ENCODE peak calls at places on chromosomes 4 and X, in seven cellular contexts. One of them, this sample, is unnamed. For H3K4me1, the result is how much of the 10 kb centered on the place peaks cover.

GRCh38 chr4:105598787-105599186 is 46.4 kb downstream of the ARHGEF38 start:
- DNase-seq in aorta: no peak
- DNase-seq in cardiac muscle cell: no peak
- DNase-seq in pancreas: no peak
- DNase-seq in ascending aorta: no peak
- DNase-seq in ovary: no peak
- DNase-seq in fibroblast of lung: no peak
- DNase-seq in this sample: no peak

GRCh38 chr4:137677851-137678250 is 145.6 kb upstream of the PCDH18 start:
- DNase-seq in aorta: no peak
- DNase-seq in cardiac muscle cell: no peak
- DNase-seq in pancreas: no peak
- DNase-seq in ascending aorta: no peak
- DNase-seq in ovary: no peak
- DNase-seq in fibroblast of lung: peak
- DNase-seq in this sample: no peak

GRCh38 chr4:11507920-11508319 is 79.2 kb upstream of the HS3ST1 start:
- DNase-seq in aorta: no peak
- DNase-seq in cardiac muscle cell: no peak
- DNase-seq in pancreas: no peak
- DNase-seq in ascending aorta: no peak
- DNase-seq in ovary: no peak
- DNase-seq in fibroblast of lung: no peak
- DNase-seq in this sample: no peak

GRCh38 chr4:139975830-139976272 is 178.1 kb downstream of the MAML3 start:
- DNase-seq in aorta: no peak
- DNase-seq in cardiac muscle cell: no peak
- DNase-seq in pancreas: no peak
- DNase-seq in ascending aorta: no peak
- DNase-seq in ovary: no peak
- DNase-seq in fibroblast of lung: no peak
- DNase-seq in this sample: no peak

GRCh38 chr4:74661427-74662171 is 132.7 kb downstream of the BTC start:
- DNase-seq in aorta: no peak
- DNase-seq in cardiac muscle cell: no peak
- DNase-seq in pancreas: no peak
- DNase-seq in ascending aorta: no peak
- DNase-seq in ovary: no peak
- DNase-seq in fibroblast of lung: peak
- DNase-seq in this sample: no peak

GRCh38 chr4:20337261-20337664 is 85.6 kb downstream of the SLIT2 start:
- DNase-seq in aorta: no peak
- DNase-seq in cardiac muscle cell: no peak
- DNase-seq in pancreas: no peak
- DNase-seq in ascending aorta: no peak
- DNase-seq in ovary: no peak
- DNase-seq in fibroblast of lung: peak
- DNase-seq in this sample: no peak

GRCh38 chr4:38902221-38902620 is 34.6 kb downstream of the FAM114A1 start:
- DNase-seq in aorta: no peak
- DNase-seq in cardiac muscle cell: no peak
- DNase-seq in pancreas: no peak
- DNase-seq in ascending aorta: no peak
- DNase-seq in ovary: no peak
- DNase-seq in fibroblast of lung: no peak
- DNase-seq in this sample: no peak

GRCh38 chrX:101210630-101211029 is 9.0 kb upstream of the DRP2 start:
- DNase-seq in aorta: no peak
- DNase-seq in cardiac muscle cell: no peak
- DNase-seq in pancreas: no peak
- DNase-seq in ascending aorta: no peak
- DNase-seq in ovary: no peak
- DNase-seq in fibroblast of lung: no peak
- DNase-seq in this sample: no peak

GRCh38 chrX:84197550-84197949 is 9.6 kb upstream of the RPS6KA6 start:
- DNase-seq in aorta: no peak
- DNase-seq in cardiac muscle cell: no peak
- DNase-seq in pancreas: no peak
- DNase-seq in ascending aorta: no peak
- DNase-seq in ovary: no peak
- DNase-seq in fibroblast of lung: no peak
- DNase-seq in this sample: no peak

GRCh38 chr4:142549726-142550463 is 296.2 kb downstream of the INPP4B start:
- DNase-seq in aorta: no peak
- DNase-seq in cardiac muscle cell: peak
- DNase-seq in pancreas: peak
- DNase-seq in ascending aorta: no peak
- DNase-seq in ovary: no peak
- DNase-seq in fibroblast of lung: peak
- DNase-seq in this sample: no peak

GRCh38 chrX:22395372-22395771 is 122.7 kb downstream of the CBLL2 start:
- DNase-seq in aorta: no peak
- DNase-seq in cardiac muscle cell: no peak
- DNase-seq in pancreas: no peak
- DNase-seq in ascending aorta: no peak
- DNase-seq in ovary: no peak
- DNase-seq in fibroblast of lung: peak
- DNase-seq in this sample: no peak

GRCh38 chr4:3771932-3772495 is 5.8 kb downstream of the ADRA2C start:
- DNase-seq in aorta: no peak
- DNase-seq in cardiac muscle cell: no peak
- DNase-seq in pancreas: no peak
- DNase-seq in ascending aorta: no peak
- DNase-seq in ovary: no peak
- DNase-seq in fibroblast of lung: no peak
- DNase-seq in this sample: no peak

GRCh38 chrX:619812-620493 is 10.6 kb upstream of the SHOX start:
- DNase-seq in aorta: peak
- DNase-seq in cardiac muscle cell: no peak
- DNase-seq in pancreas: no peak
- DNase-seq in ascending aorta: peak
- DNase-seq in ovary: no peak
- DNase-seq in fibroblast of lung: no peak
- DNase-seq in this sample: no peak

GRCh38 chr4:163071308-163071707 is 95.4 kb downstream of the NAF1 start:
- DNase-seq in aorta: no peak
- DNase-seq in cardiac muscle cell: no peak
- DNase-seq in pancreas: no peak
- DNase-seq in ascending aorta: no peak
- DNase-seq in ovary: no peak
- DNase-seq in fibroblast of lung: peak
- DNase-seq in this sample: no peak

GRCh38 chr4:102521570-102522553 is 20.7 kb downstream of the NFKB1 start:
- DNase-seq in aorta: no peak
- DNase-seq in cardiac muscle cell: no peak
- DNase-seq in pancreas: no peak
- DNase-seq in ascending aorta: no peak
- DNase-seq in ovary: no peak
- DNase-seq in fibroblast of lung: no peak
- DNase-seq in this sample: no peak

GRCh38 chr4:57234252-57234775 is 124.1 kb upstream of the IGFBP7 start:
- DNase-seq in aorta: no peak
- DNase-seq in cardiac muscle cell: no peak
- DNase-seq in pancreas: no peak
- DNase-seq in ascending aorta: no peak
- DNase-seq in ovary: no peak
- DNase-seq in fibroblast of lung: no peak
- DNase-seq in this sample: no peak

GRCh38 chr4:16858275-16858752 is 40.1 kb downstream of the LDB2 start:
- DNase-seq in aorta: no peak
- DNase-seq in cardiac muscle cell: peak
- DNase-seq in pancreas: no peak
- DNase-seq in ascending aorta: no peak
- DNase-seq in ovary: no peak
- DNase-seq in fibroblast of lung: peak
- DNase-seq in this sample: no peak

GRCh38 chr4:40185830-40186664 is 10.8 kb upstream of the RHOH start:
- DNase-seq in aorta: no peak
- DNase-seq in cardiac muscle cell: no peak
- DNase-seq in pancreas: no peak
- DNase-seq in ascending aorta: no peak
- DNase-seq in ovary: no peak
- DNase-seq in fibroblast of lung: peak
- DNase-seq in this sample: no peak

GRCh38 chrX:74133156-74133796 is 170.7 kb upstream of the ZCCHC13 start:
- DNase-seq in aorta: no peak
- DNase-seq in cardiac muscle cell: peak
- DNase-seq in pancreas: no peak
- DNase-seq in ascending aorta: no peak
- DNase-seq in ovary: no peak
- DNase-seq in fibroblast of lung: peak
- DNase-seq in this sample: no peak

GRCh38 chr4:78057135-78057599 is at the start of gene FRAS1:
- DNase-seq in aorta: peak
- DNase-seq in cardiac muscle cell: peak
- DNase-seq in pancreas: peak
- DNase-seq in ascending aorta: no peak
- DNase-seq in ovary: peak
- DNase-seq in fibroblast of lung: peak
- DNase-seq in this sample: peak

GRCh38 chrX:100995469-100995868 is 26.0 kb downstream of the ARL13A start:
- DNase-seq in aorta: no peak
- DNase-seq in cardiac muscle cell: no peak
- DNase-seq in pancreas: no peak
- DNase-seq in ascending aorta: no peak
- DNase-seq in ovary: no peak
- DNase-seq in fibroblast of lung: peak
- DNase-seq in this sample: no peak

GRCh38 chr4:98557497-98557896 is 100.9 kb downstream of the TSPAN5 start:
- DNase-seq in aorta: no peak
- DNase-seq in cardiac muscle cell: no peak
- DNase-seq in pancreas: no peak
- DNase-seq in ascending aorta: no peak
- DNase-seq in ovary: no peak
- DNase-seq in fibroblast of lung: peak
- DNase-seq in this sample: no peak

GRCh38 chr4:99471896-99472295 is 36.8 kb upstream of the ADH7 start:
- DNase-seq in aorta: no peak
- DNase-seq in cardiac muscle cell: no peak
- DNase-seq in pancreas: no peak
- DNase-seq in ascending aorta: no peak
- DNase-seq in ovary: no peak
- DNase-seq in fibroblast of lung: no peak
- DNase-seq in this sample: no peak

GRCh38 chr4:7557447-7557846 is 122.7 kb upstream of the PSAPL1 start:
- DNase-seq in aorta: no peak
- DNase-seq in cardiac muscle cell: no peak
- DNase-seq in pancreas: no peak
- DNase-seq in ascending aorta: no peak
- DNase-seq in ovary: no peak
- DNase-seq in fibroblast of lung: peak
- DNase-seq in this sample: no peak

DNA sequence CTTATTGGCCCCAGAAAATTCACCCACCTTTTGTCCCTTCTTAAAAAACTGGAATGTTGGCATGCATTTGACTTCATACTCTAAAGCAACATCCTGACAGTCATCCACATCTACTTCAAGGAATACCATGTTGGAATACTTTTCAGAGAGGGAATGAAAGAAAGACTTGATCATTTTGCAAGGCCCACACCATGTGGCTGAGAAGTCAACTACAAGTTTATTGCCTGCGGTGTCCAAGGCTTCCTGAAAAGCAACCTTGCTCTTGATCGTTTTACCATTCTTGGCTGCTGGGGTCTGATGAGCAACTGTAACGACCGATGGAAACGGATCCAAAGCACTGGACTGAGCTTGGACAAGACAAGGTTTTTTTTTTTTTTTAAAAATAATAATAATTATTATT is 9.3 kb downstream of the SEPTIN11 start:
- DNase-seq in aorta: no peak
- DNase-seq in cardiac muscle cell: no peak
- DNase-seq in pancreas: no peak
- DNase-seq in ascending aorta: no peak
- DNase-seq in ovary: no peak
- DNase-seq in fibroblast of lung: no peak
- DNase-seq in this sample: no peak
- H3K4me1 ChIP-seq in aorta: under half
- H3K4me1 ChIP-seq in cardiac muscle cell: under half
- H3K4me1 ChIP-seq in pancreas: under half
- H3K4me1 ChIP-seq in ascending aorta: under half
- H3K4me1 ChIP-seq in ovary: under half
- H3K4me1 ChIP-seq in fibroblast of lung: under half
- H3K4me1 ChIP-seq in this sample: under half

GRCh38 chr4:13207224-13207623 is 276.9 kb downstream of the RAB28 start:
- DNase-seq in aorta: no peak
- DNase-seq in cardiac muscle cell: no peak
- DNase-seq in pancreas: no peak
- DNase-seq in ascending aorta: no peak
- DNase-seq in ovary: no peak
- DNase-seq in fibroblast of lung: no peak
- DNase-seq in this sample: no peak
- H3K4me1 ChIP-seq in aorta: under half
- H3K4me1 ChIP-seq in cardiac muscle cell: under half
- H3K4me1 ChIP-seq in pancreas: under half
- H3K4me1 ChIP-seq in ascending aorta: under half
- H3K4me1 ChIP-seq in ovary: under half
- H3K4me1 ChIP-seq in fibroblast of lung: under half
- H3K4me1 ChIP-seq in this sample: under half

DNA sequence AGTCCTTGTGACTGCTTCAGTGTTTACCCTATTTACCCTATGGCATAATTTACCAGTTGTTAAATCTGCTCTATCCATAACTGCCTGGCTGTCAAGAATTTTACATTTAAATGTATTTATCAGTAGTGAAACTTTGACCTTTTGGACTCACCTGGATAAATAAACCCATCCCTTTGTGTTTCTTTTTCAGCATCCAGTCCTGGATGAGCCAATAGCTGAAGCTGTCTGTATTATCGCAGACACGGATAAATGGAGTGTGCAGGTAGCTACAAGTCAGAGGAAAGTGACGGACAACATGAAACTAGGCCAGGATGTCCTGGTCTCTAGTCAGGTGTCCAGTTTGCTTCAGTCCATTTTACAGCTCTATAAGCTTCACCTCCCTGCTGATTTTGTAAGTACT is 122.4 kb downstream of the FNIP2 start:
- DNase-seq in aorta: no peak
- DNase-seq in cardiac muscle cell: no peak
- DNase-seq in pancreas: no peak
- DNase-seq in ascending aorta: no peak
- DNase-seq in ovary: no peak
- DNase-seq in fibroblast of lung: no peak
- DNase-seq in this sample: no peak
- H3K4me1 ChIP-seq in aorta: under half
- H3K4me1 ChIP-seq in cardiac muscle cell: under half
- H3K4me1 ChIP-seq in pancreas: under half
- H3K4me1 ChIP-seq in ascending aorta: under half
- H3K4me1 ChIP-seq in ovary: under half
- H3K4me1 ChIP-seq in fibroblast of lung: under half
- H3K4me1 ChIP-seq in this sample: under half

GRCh38 chrX:46567388-46567787 is 6.2 kb upstream of the CHST7 start:
- DNase-seq in aorta: no peak
- DNase-seq in cardiac muscle cell: no peak
- DNase-seq in pancreas: no peak
- DNase-seq in ascending aorta: no peak
- DNase-seq in ovary: no peak
- DNase-seq in fibroblast of lung: no peak
- DNase-seq in this sample: no peak
- H3K4me1 ChIP-seq in aorta: under half
- H3K4me1 ChIP-seq in cardiac muscle cell: under half
- H3K4me1 ChIP-seq in pancreas: under half
- H3K4me1 ChIP-seq in ascending aorta: under half
- H3K4me1 ChIP-seq in ovary: under half
- H3K4me1 ChIP-seq in fibroblast of lung: under half
- H3K4me1 ChIP-seq in this sample: under half

This sample was measured in psoas muscle.